ENCODE peak calls at places on chromosomes 2 and 18, in ten cellular contexts. One of them, this sample, is unnamed.

GRCh38 chr18:3226048-3226447 is 6.3 kb upstream of the MYOM1 start:
- DNase-seq in T1000: no peak
- DNase-seq in WTC11: no peak
- DNase-seq in SHP77: no peak
- DNase-seq in OCI-LY7: no peak
- DNase-seq in pancreas: no peak
- DNase-seq in stimulated activated naive B cell treated with anti-CD40 and anti-IgM and Interleukin-4, amounts not matched to agents 10 μg/mL and 1 μg/mL and 100 μg/mL, for 72 hours: no peak
- DNase-seq in neural progenitor cell: no peak
- DNase-seq in NCI-H1694: no peak
- DNase-seq in anterior cingulate cortex: no peak
- DNase-seq in this sample: no peak

GRCh38 chr2:100606740-100607343 is 44.0 kb downstream of the PDCL3 start:
- DNase-seq in neural progenitor cell: peak
- DNase-seq in stimulated activated naive B cell treated with anti-CD40 and anti-IgM and Interleukin-4, amounts not matched to agents 10 μg/mL and 1 μg/mL and 100 μg/mL, for 72 hours: no peak
- DNase-seq in WTC11: peak
- DNase-seq in NCI-H1694: peak
- DNase-seq in SHP77: peak
- DNase-seq in T1000: no peak
- DNase-seq in OCI-LY7: peak
- DNase-seq in anterior cingulate cortex: peak
- DNase-seq in pancreas: no peak
- DNase-seq in this sample: peak

GRCh38 chr2:189580662-189581353 is at the start of gene SLC40A1:
- DNase-seq in WTC11: peak
- DNase-seq in T1000: peak
- DNase-seq in stimulated activated naive B cell treated with anti-CD40 and anti-IgM and Interleukin-4, amounts not matched to agents 10 μg/mL and 1 μg/mL and 100 μg/mL, for 72 hours: peak
- DNase-seq in SHP77: peak
- DNase-seq in neural progenitor cell: peak
- DNase-seq in NCI-H1694: no peak
- DNase-seq in OCI-LY7: no peak
- DNase-seq in pancreas: peak
- DNase-seq in anterior cingulate cortex: peak
- DNase-seq in this sample: peak

GRCh38 chr2:215711484-215712034 is 275.7 kb upstream of the FN1 start:
- DNase-seq in NCI-H1694: no peak
- DNase-seq in SHP77: no peak
- DNase-seq in neural progenitor cell: no peak
- DNase-seq in T1000: no peak
- DNase-seq in OCI-LY7: no peak
- DNase-seq in stimulated activated naive B cell treated with anti-CD40 and anti-IgM and Interleukin-4, amounts not matched to agents 10 μg/mL and 1 μg/mL and 100 μg/mL, for 72 hours: no peak
- DNase-seq in anterior cingulate cortex: no peak
- DNase-seq in WTC11: no peak
- DNase-seq in pancreas: no peak
- DNase-seq in this sample: peak

GRCh38 chr18:55534996-55535395 is 53.0 kb downstream of the TCF4 start:
- DNase-seq in WTC11: no peak
- DNase-seq in stimulated activated naive B cell treated with anti-CD40 and anti-IgM and Interleukin-4, amounts not matched to agents 10 μg/mL and 1 μg/mL and 100 μg/mL, for 72 hours: no peak
- DNase-seq in anterior cingulate cortex: no peak
- DNase-seq in NCI-H1694: no peak
- DNase-seq in pancreas: no peak
- DNase-seq in OCI-LY7: no peak
- DNase-seq in SHP77: no peak
- DNase-seq in T1000: no peak
- DNase-seq in neural progenitor cell: no peak
- DNase-seq in this sample: no peak

GRCh38 chr2:161208527-161209139 is 48.4 kb downstream of the TANK start:
- DNase-seq in T1000: no peak
- DNase-seq in WTC11: no peak
- DNase-seq in OCI-LY7: no peak
- DNase-seq in anterior cingulate cortex: no peak
- DNase-seq in NCI-H1694: no peak
- DNase-seq in pancreas: no peak
- DNase-seq in stimulated activated naive B cell treated with anti-CD40 and anti-IgM and Interleukin-4, amounts not matched to agents 10 μg/mL and 1 μg/mL and 100 μg/mL, for 72 hours: no peak
- DNase-seq in SHP77: no peak
- DNase-seq in neural progenitor cell: peak
- DNase-seq in this sample: peak

GRCh38 chr18:75625966-75626365 is 198.5 kb upstream of the SMIM21 start:
- DNase-seq in anterior cingulate cortex: no peak
- DNase-seq in pancreas: no peak
- DNase-seq in NCI-H1694: no peak
- DNase-seq in WTC11: no peak
- DNase-seq in OCI-LY7: no peak
- DNase-seq in SHP77: no peak
- DNase-seq in neural progenitor cell: no peak
- DNase-seq in stimulated activated naive B cell treated with anti-CD40 and anti-IgM and Interleukin-4, amounts not matched to agents 10 μg/mL and 1 μg/mL and 100 μg/mL, for 72 hours: no peak
- DNase-seq in T1000: no peak
- DNase-seq in this sample: peak

GRCh38 chr2:188235364-188235763 is 56.3 kb upstream of the GULP1 start:
- DNase-seq in T1000: no peak
- DNase-seq in anterior cingulate cortex: no peak
- DNase-seq in OCI-LY7: no peak
- DNase-seq in WTC11: no peak
- DNase-seq in SHP77: no peak
- DNase-seq in neural progenitor cell: no peak
- DNase-seq in pancreas: no peak
- DNase-seq in NCI-H1694: no peak
- DNase-seq in stimulated activated naive B cell treated with anti-CD40 and anti-IgM and Interleukin-4, amounts not matched to agents 10 μg/mL and 1 μg/mL and 100 μg/mL, for 72 hours: peak
- DNase-seq in this sample: peak

GRCh38 chr2:65329551-65329950 is 101.9 kb downstream of the ACTR2 start:
- DNase-seq in anterior cingulate cortex: no peak
- DNase-seq in NCI-H1694: peak
- DNase-seq in neural progenitor cell: no peak
- DNase-seq in pancreas: no peak
- DNase-seq in SHP77: no peak
- DNase-seq in WTC11: no peak
- DNase-seq in OCI-LY7: no peak
- DNase-seq in stimulated activated naive B cell treated with anti-CD40 and anti-IgM and Interleukin-4, amounts not matched to agents 10 μg/mL and 1 μg/mL and 100 μg/mL, for 72 hours: no peak
- DNase-seq in T1000: no peak
- DNase-seq in this sample: no peak

GRCh38 chr18:40371673-40372072 is 1583.4 kb upstream of the PIK3C3 start:
- DNase-seq in anterior cingulate cortex: no peak
- DNase-seq in neural progenitor cell: no peak
- DNase-seq in WTC11: no peak
- DNase-seq in SHP77: no peak
- DNase-seq in stimulated activated naive B cell treated with anti-CD40 and anti-IgM and Interleukin-4, amounts not matched to agents 10 μg/mL and 1 μg/mL and 100 μg/mL, for 72 hours: no peak
- DNase-seq in pancreas: no peak
- DNase-seq in OCI-LY7: no peak
- DNase-seq in NCI-H1694: no peak
- DNase-seq in T1000: no peak
- DNase-seq in this sample: peak

GRCh38 chr2:127614731-127615130 is 31.2 kb upstream of the GPR17 start:
- DNase-seq in T1000: peak
- DNase-seq in anterior cingulate cortex: no peak
- DNase-seq in OCI-LY7: no peak
- DNase-seq in stimulated activated naive B cell treated with anti-CD40 and anti-IgM and Interleukin-4, amounts not matched to agents 10 μg/mL and 1 μg/mL and 100 μg/mL, for 72 hours: no peak
- DNase-seq in WTC11: no peak
- DNase-seq in SHP77: no peak
- DNase-seq in pancreas: peak
- DNase-seq in neural progenitor cell: no peak
- DNase-seq in NCI-H1694: no peak
- DNase-seq in this sample: peak

GRCh38 chr2:17636989-17637906 is 96.8 kb downstream of the VSNL1 start:
- DNase-seq in T1000: no peak
- DNase-seq in stimulated activated naive B cell treated with anti-CD40 and anti-IgM and Interleukin-4, amounts not matched to agents 10 μg/mL and 1 μg/mL and 100 μg/mL, for 72 hours: no peak
- DNase-seq in SHP77: no peak
- DNase-seq in anterior cingulate cortex: no peak
- DNase-seq in neural progenitor cell: no peak
- DNase-seq in OCI-LY7: no peak
- DNase-seq in WTC11: no peak
- DNase-seq in pancreas: no peak
- DNase-seq in NCI-H1694: no peak
- DNase-seq in this sample: no peak

GRCh38 chr18:22219568-22220355 is 50.4 kb downstream of the GATA6 start:
- DNase-seq in NCI-H1694: no peak
- DNase-seq in neural progenitor cell: peak
- DNase-seq in OCI-LY7: no peak
- DNase-seq in pancreas: no peak
- DNase-seq in anterior cingulate cortex: no peak
- DNase-seq in stimulated activated naive B cell treated with anti-CD40 and anti-IgM and Interleukin-4, amounts not matched to agents 10 μg/mL and 1 μg/mL and 100 μg/mL, for 72 hours: no peak
- DNase-seq in T1000: no peak
- DNase-seq in SHP77: no peak
- DNase-seq in WTC11: peak
- DNase-seq in this sample: no peak

GRCh38 chr2:6977095-6977777 is 60.0 kb downstream of the RNF144A start:
- DNase-seq in SHP77: peak
- DNase-seq in stimulated activated naive B cell treated with anti-CD40 and anti-IgM and Interleukin-4, amounts not matched to agents 10 μg/mL and 1 μg/mL and 100 μg/mL, for 72 hours: no peak
- DNase-seq in neural progenitor cell: no peak
- DNase-seq in pancreas: peak
- DNase-seq in OCI-LY7: no peak
- DNase-seq in T1000: no peak
- DNase-seq in anterior cingulate cortex: peak
- DNase-seq in NCI-H1694: peak
- DNase-seq in WTC11: no peak
- DNase-seq in this sample: no peak

GRCh38 chr18:37674570-37674969 is 109.0 kb upstream of the CELF4 start:
- DNase-seq in pancreas: no peak
- DNase-seq in neural progenitor cell: no peak
- DNase-seq in OCI-LY7: no peak
- DNase-seq in stimulated activated naive B cell treated with anti-CD40 and anti-IgM and Interleukin-4, amounts not matched to agents 10 μg/mL and 1 μg/mL and 100 μg/mL, for 72 hours: no peak
- DNase-seq in WTC11: no peak
- DNase-seq in anterior cingulate cortex: no peak
- DNase-seq in T1000: no peak
- DNase-seq in NCI-H1694: no peak
- DNase-seq in SHP77: no peak
- DNase-seq in this sample: no peak

GRCh38 chr18:56637897-56638231 is 528 bp downstream of the TXNL1 start:
- DNase-seq in anterior cingulate cortex: no peak
- DNase-seq in NCI-H1694: no peak
- DNase-seq in T1000: no peak
- DNase-seq in WTC11: peak
- DNase-seq in neural progenitor cell: peak
- DNase-seq in OCI-LY7: peak
- DNase-seq in SHP77: no peak
- DNase-seq in stimulated activated naive B cell treated with anti-CD40 and anti-IgM and Interleukin-4, amounts not matched to agents 10 μg/mL and 1 μg/mL and 100 μg/mL, for 72 hours: no peak
- DNase-seq in pancreas: no peak
- DNase-seq in this sample: peak

GRCh38 chr2:200373973-200374416 is 67.5 kb downstream of the SPATS2L start:
- DNase-seq in NCI-H1694: no peak
- DNase-seq in OCI-LY7: peak
- DNase-seq in stimulated activated naive B cell treated with anti-CD40 and anti-IgM and Interleukin-4, amounts not matched to agents 10 μg/mL and 1 μg/mL and 100 μg/mL, for 72 hours: peak
- DNase-seq in SHP77: no peak
- DNase-seq in T1000: no peak
- DNase-seq in anterior cingulate cortex: no peak
- DNase-seq in WTC11: no peak
- DNase-seq in neural progenitor cell: no peak
- DNase-seq in pancreas: no peak
- DNase-seq in this sample: no peak

GRCh38 chr2:47089083-47089464 is 66.0 kb downstream of the STPG4 start:
- DNase-seq in neural progenitor cell: no peak
- DNase-seq in OCI-LY7: no peak
- DNase-seq in SHP77: no peak
- DNase-seq in anterior cingulate cortex: no peak
- DNase-seq in NCI-H1694: no peak
- DNase-seq in T1000: no peak
- DNase-seq in WTC11: no peak
- DNase-seq in stimulated activated naive B cell treated with anti-CD40 and anti-IgM and Interleukin-4, amounts not matched to agents 10 μg/mL and 1 μg/mL and 100 μg/mL, for 72 hours: no peak
- DNase-seq in pancreas: no peak
- DNase-seq in this sample: peak

GRCh38 chr2:17752892-17753802 is 463 bp downstream of the SMC6 start:
- DNase-seq in anterior cingulate cortex: peak
- DNase-seq in neural progenitor cell: peak
- DNase-seq in stimulated activated naive B cell treated with anti-CD40 and anti-IgM and Interleukin-4, amounts not matched to agents 10 μg/mL and 1 μg/mL and 100 μg/mL, for 72 hours: no peak
- DNase-seq in NCI-H1694: peak
- DNase-seq in T1000: peak
- DNase-seq in WTC11: peak
- DNase-seq in pancreas: peak
- DNase-seq in SHP77: peak
- DNase-seq in OCI-LY7: peak
- DNase-seq in this sample: peak

GRCh38 chr2:233922471-233922870 is 5.3 kb downstream of the TRPM8 start:
- DNase-seq in T1000: no peak
- DNase-seq in pancreas: no peak
- DNase-seq in neural progenitor cell: no peak
- DNase-seq in SHP77: no peak
- DNase-seq in NCI-H1694: no peak
- DNase-seq in stimulated activated naive B cell treated with anti-CD40 and anti-IgM and Interleukin-4, amounts not matched to agents 10 μg/mL and 1 μg/mL and 100 μg/mL, for 72 hours: no peak
- DNase-seq in OCI-LY7: no peak
- DNase-seq in anterior cingulate cortex: no peak
- DNase-seq in WTC11: no peak
- DNase-seq in this sample: no peak

GRCh38 chr2:236862961-236863728 is 222.5 kb upstream of the COPS8 start:
- DNase-seq in SHP77: no peak
- DNase-seq in WTC11: no peak
- DNase-seq in OCI-LY7: no peak
- DNase-seq in neural progenitor cell: no peak
- DNase-seq in NCI-H1694: no peak
- DNase-seq in pancreas: no peak
- DNase-seq in T1000: no peak
- DNase-seq in anterior cingulate cortex: no peak
- DNase-seq in stimulated activated naive B cell treated with anti-CD40 and anti-IgM and Interleukin-4, amounts not matched to agents 10 μg/mL and 1 μg/mL and 100 μg/mL, for 72 hours: no peak
- DNase-seq in this sample: peak

GRCh38 chr2:28666496-28667184 is 85.0 kb upstream of the PPP1CB start:
- DNase-seq in T1000: no peak
- DNase-seq in neural progenitor cell: no peak
- DNase-seq in anterior cingulate cortex: no peak
- DNase-seq in OCI-LY7: no peak
- DNase-seq in WTC11: no peak
- DNase-seq in NCI-H1694: no peak
- DNase-seq in stimulated activated naive B cell treated with anti-CD40 and anti-IgM and Interleukin-4, amounts not matched to agents 10 μg/mL and 1 μg/mL and 100 μg/mL, for 72 hours: no peak
- DNase-seq in SHP77: no peak
- DNase-seq in pancreas: no peak
- DNase-seq in this sample: no peak

GRCh38 chr18:23822590-23823385 is 133.5 kb downstream of the LAMA3 start:
- DNase-seq in NCI-H1694: no peak
- DNase-seq in WTC11: no peak
- DNase-seq in pancreas: no peak
- DNase-seq in stimulated activated naive B cell treated with anti-CD40 and anti-IgM and Interleukin-4, amounts not matched to agents 10 μg/mL and 1 μg/mL and 100 μg/mL, for 72 hours: no peak
- DNase-seq in neural progenitor cell: no peak
- DNase-seq in anterior cingulate cortex: no peak
- DNase-seq in SHP77: no peak
- DNase-seq in T1000: no peak
- DNase-seq in OCI-LY7: no peak
- DNase-seq in this sample: peak

GRCh38 chr2:238466242-238466598 is 39.5 kb downstream of the ASB1 start:
- DNase-seq in neural progenitor cell: no peak
- DNase-seq in OCI-LY7: no peak
- DNase-seq in anterior cingulate cortex: no peak
- DNase-seq in stimulated activated naive B cell treated with anti-CD40 and anti-IgM and Interleukin-4, amounts not matched to agents 10 μg/mL and 1 μg/mL and 100 μg/mL, for 72 hours: no peak
- DNase-seq in pancreas: no peak
- DNase-seq in NCI-H1694: no peak
- DNase-seq in SHP77: no peak
- DNase-seq in WTC11: no peak
- DNase-seq in T1000: no peak
- DNase-seq in this sample: no peak

GRCh38 chr2:516131-516530 is 161.1 kb downstream of the TMEM18 start:
- DNase-seq in T1000: no peak
- DNase-seq in OCI-LY7: no peak
- DNase-seq in NCI-H1694: no peak
- DNase-seq in anterior cingulate cortex: no peak
- DNase-seq in pancreas: no peak
- DNase-seq in WTC11: no peak
- DNase-seq in stimulated activated naive B cell treated with anti-CD40 and anti-IgM and Interleukin-4, amounts not matched to agents 10 μg/mL and 1 μg/mL and 100 μg/mL, for 72 hours: no peak
- DNase-seq in neural progenitor cell: no peak
- DNase-seq in SHP77: no peak
- DNase-seq in this sample: no peak

GRCh38 chr2:218319813-218320360 is 27.6 kb upstream of the TMBIM1 start:
- DNase-seq in anterior cingulate cortex: no peak
- DNase-seq in neural progenitor cell: no peak
- DNase-seq in pancreas: no peak
- DNase-seq in OCI-LY7: no peak
- DNase-seq in T1000: no peak
- DNase-seq in SHP77: no peak
- DNase-seq in stimulated activated naive B cell treated with anti-CD40 and anti-IgM and Interleukin-4, amounts not matched to agents 10 μg/mL and 1 μg/mL and 100 μg/mL, for 72 hours: no peak
- DNase-seq in NCI-H1694: no peak
- DNase-seq in WTC11: no peak
- DNase-seq in this sample: no peak

GRCh38 chr2:28713582-28714292 is 37.9 kb upstream of the PPP1CB start:
- DNase-seq in OCI-LY7: no peak
- DNase-seq in NCI-H1694: no peak
- DNase-seq in WTC11: no peak
- DNase-seq in neural progenitor cell: no peak
- DNase-seq in pancreas: no peak
- DNase-seq in stimulated activated naive B cell treated with anti-CD40 and anti-IgM and Interleukin-4, amounts not matched to agents 10 μg/mL and 1 μg/mL and 100 μg/mL, for 72 hours: no peak
- DNase-seq in SHP77: no peak
- DNase-seq in anterior cingulate cortex: no peak
- DNase-seq in T1000: no peak
- DNase-seq in this sample: peak

GRCh38 chr2:43059183-43059897 is 167.1 kb downstream of the ZFP36L2 start:
- DNase-seq in anterior cingulate cortex: peak
- DNase-seq in stimulated activated naive B cell treated with anti-CD40 and anti-IgM and Interleukin-4, amounts not matched to agents 10 μg/mL and 1 μg/mL and 100 μg/mL, for 72 hours: peak
- DNase-seq in WTC11: no peak
- DNase-seq in OCI-LY7: no peak
- DNase-seq in SHP77: no peak
- DNase-seq in T1000: peak
- DNase-seq in NCI-H1694: peak
- DNase-seq in neural progenitor cell: no peak
- DNase-seq in pancreas: peak
- DNase-seq in this sample: peak